ENCODE peak calls at places on chromosomes 1 and 21, in five cellular contexts. One of them, this sample, is unnamed.
A peak's percentile ranks its signal among the peaks of the same experiment; 100 is the strongest.

GRCh38 chr21:20661745-20662470 is 336.3 kb upstream of the NCAM2 start:
- DNase-seq in PC-3: no peak
- DNase-seq in HCT116: no peak
- DNase-seq in ovary: no peak
- DNase-seq in cardiac fibroblast: no peak
- DNase-seq in this sample: no peak

GRCh38 chr1:230044729-230045128 is 22.3 kb upstream of the GALNT2 start:
- DNase-seq in PC-3: no peak
- DNase-seq in HCT116: no peak
- DNase-seq in ovary: no peak
- DNase-seq in cardiac fibroblast: no peak
- DNase-seq in this sample: no peak

GRCh38 chr1:6025269-6026094 is 20.2 kb upstream of the KCNAB2 start:
- DNase-seq in PC-3: no peak
- DNase-seq in HCT116: no peak
- DNase-seq in ovary: no peak
- DNase-seq in cardiac fibroblast: peak; percentile 9
- DNase-seq in this sample: no peak

GRCh38 chr1:222335586-222335985 is 212.3 kb downstream of the HHIPL2 start:
- DNase-seq in PC-3: peak; percentile 55
- DNase-seq in HCT116: no peak
- DNase-seq in ovary: no peak
- DNase-seq in cardiac fibroblast: no peak
- DNase-seq in this sample: no peak

GRCh38 chr1:26353976-26354820 is at the start of gene CRYBG2:
- DNase-seq in PC-3: peak; percentile 90
- DNase-seq in HCT116: peak; percentile 57
- DNase-seq in ovary: no peak
- DNase-seq in cardiac fibroblast: no peak
- DNase-seq in this sample: no peak

GRCh38 chr1:97797403-97798183 is 123.2 kb downstream of the DPYD start:
- DNase-seq in PC-3: no peak
- DNase-seq in HCT116: no peak
- DNase-seq in ovary: no peak
- DNase-seq in cardiac fibroblast: peak; percentile 66
- DNase-seq in this sample: no peak

GRCh38 chr1:9696793-9697192 is 45.3 kb downstream of the PIK3CD start:
- DNase-seq in PC-3: no peak
- DNase-seq in HCT116: no peak
- DNase-seq in ovary: no peak
- DNase-seq in cardiac fibroblast: no peak
- DNase-seq in this sample: no peak

GRCh38 chr1:43822040-43822439 is 111.6 kb upstream of the ARTN start:
- DNase-seq in PC-3: peak; percentile 95
- DNase-seq in HCT116: peak; percentile 90
- DNase-seq in ovary: no peak
- DNase-seq in cardiac fibroblast: peak; percentile 84
- DNase-seq in this sample: peak; percentile 90

GRCh38 chr1:22772054-22772453 is 61.4 kb downstream of the EPHB2 start:
- DNase-seq in PC-3: no peak
- DNase-seq in HCT116: no peak
- DNase-seq in ovary: no peak
- DNase-seq in cardiac fibroblast: no peak
- DNase-seq in this sample: no peak

GRCh38 chr1:242454262-242455051 is 70.0 kb downstream of the PLD5 start:
- DNase-seq in PC-3: peak; percentile 72
- DNase-seq in HCT116: peak; percentile 3
- DNase-seq in ovary: no peak
- DNase-seq in cardiac fibroblast: peak; percentile 41
- DNase-seq in this sample: no peak

GRCh38 chr21:34782666-34783365 is 114.0 kb downstream of the CLIC6 start:
- DNase-seq in PC-3: no peak
- DNase-seq in HCT116: no peak
- DNase-seq in ovary: no peak
- DNase-seq in cardiac fibroblast: no peak
- DNase-seq in this sample: no peak

GRCh38 chr1:15712158-15712557 is 23.9 kb upstream of the SLC25A34 start:
- DNase-seq in PC-3: no peak
- DNase-seq in HCT116: no peak
- DNase-seq in ovary: no peak
- DNase-seq in cardiac fibroblast: no peak
- DNase-seq in this sample: no peak

GRCh38 chr1:223712184-223712855 is at the start of gene CAPN2:
- DNase-seq in PC-3: peak; percentile 96
- DNase-seq in HCT116: no peak
- DNase-seq in ovary: peak; percentile 85
- DNase-seq in cardiac fibroblast: peak; percentile 93
- DNase-seq in this sample: no peak

GRCh38 chr1:30886710-30887428 is 21.7 kb downstream of the SDC3 start:
- DNase-seq in PC-3: no peak
- DNase-seq in HCT116: no peak
- DNase-seq in ovary: no peak
- DNase-seq in cardiac fibroblast: no peak
- DNase-seq in this sample: no peak

GRCh38 chr1:9191216-9191615 is 43.4 kb upstream of the H6PD start:
- DNase-seq in PC-3: no peak
- DNase-seq in HCT116: no peak
- DNase-seq in ovary: no peak
- DNase-seq in cardiac fibroblast: no peak
- DNase-seq in this sample: no peak

GRCh38 chr1:94727846-94728715 is 92.1 kb upstream of the SLC44A3 start:
- DNase-seq in PC-3: peak; percentile 94
- DNase-seq in HCT116: peak; percentile 54
- DNase-seq in ovary: peak; percentile 74
- DNase-seq in cardiac fibroblast: peak; percentile 75
- DNase-seq in this sample: peak; percentile 83

GRCh38 chr1:209601809-209602657 is 18.5 kb downstream of the CAMK1G start:
- DNase-seq in PC-3: peak; percentile 78
- DNase-seq in HCT116: peak; percentile 52
- DNase-seq in ovary: peak; percentile 44
- DNase-seq in cardiac fibroblast: peak; percentile 76
- DNase-seq in this sample: no peak

GRCh38 chr1:204915856-204916485 is 45.3 kb downstream of the NFASC start:
- DNase-seq in PC-3: peak; percentile 54
- DNase-seq in HCT116: no peak
- DNase-seq in ovary: no peak
- DNase-seq in cardiac fibroblast: no peak
- DNase-seq in this sample: no peak

GRCh38 chr1:109895720-109896504 is 14.7 kb upstream of the CSF1 start:
- DNase-seq in PC-3: peak; percentile 54
- DNase-seq in HCT116: no peak
- DNase-seq in ovary: no peak
- DNase-seq in cardiac fibroblast: peak; percentile 80
- DNase-seq in this sample: no peak

GRCh38 chr1:71222668-71223067 is 141.8 kb upstream of the ZRANB2 start:
- DNase-seq in PC-3: peak; percentile 8
- DNase-seq in HCT116: no peak
- DNase-seq in ovary: no peak
- DNase-seq in cardiac fibroblast: no peak
- DNase-seq in this sample: no peak

GRCh38 chr1:103106426-103107321 is 1.6 kb downstream of the COL11A1 start:
- DNase-seq in PC-3: peak; percentile 70
- DNase-seq in HCT116: peak; percentile 0
- DNase-seq in ovary: peak; percentile 10
- DNase-seq in cardiac fibroblast: peak; percentile 58
- DNase-seq in this sample: no peak

GRCh38 chr1:203328714-203329122 is 22.2 kb downstream of the FMOD start:
- DNase-seq in PC-3: peak; percentile 21
- DNase-seq in HCT116: no peak
- DNase-seq in ovary: no peak
- DNase-seq in cardiac fibroblast: peak; percentile 32
- DNase-seq in this sample: no peak

GRCh38 chr1:204077979-204078696 is 5.2 kb downstream of the SOX13 start:
- DNase-seq in PC-3: no peak
- DNase-seq in HCT116: no peak
- DNase-seq in ovary: no peak
- DNase-seq in cardiac fibroblast: peak; percentile 29
- DNase-seq in this sample: no peak

GRCh38 chr1:53541761-53542550 is 82.8 kb downstream of the DMRTB1 start:
- DNase-seq in PC-3: peak; percentile 35
- DNase-seq in HCT116: peak; percentile 13
- DNase-seq in ovary: no peak
- DNase-seq in cardiac fibroblast: peak; percentile 64
- DNase-seq in this sample: peak; percentile 78

GRCh38 chr1:84339503-84339902 is 38.0 kb downstream of the SAMD13 start:
- DNase-seq in PC-3: no peak
- DNase-seq in HCT116: no peak
- DNase-seq in ovary: no peak
- DNase-seq in cardiac fibroblast: peak; percentile 33
- DNase-seq in this sample: no peak

GRCh38 chr1:221039616-221040015 is 160.4 kb downstream of the HLX start:
- DNase-seq in PC-3: peak; percentile 44
- DNase-seq in HCT116: no peak
- DNase-seq in ovary: no peak
- DNase-seq in cardiac fibroblast: peak; percentile 23
- DNase-seq in this sample: peak; percentile 47

GRCh38 chr1:161198877-161199431 is at the start of gene ADAMTS4:
- DNase-seq in PC-3: no peak
- DNase-seq in HCT116: no peak
- DNase-seq in ovary: peak; percentile 85
- DNase-seq in cardiac fibroblast: peak; percentile 91
- DNase-seq in this sample: peak; percentile 81

GRCh38 chr1:30786264-30786991 is 28.9 kb upstream of the LAPTM5 start:
- DNase-seq in PC-3: no peak
- DNase-seq in HCT116: no peak
- DNase-seq in ovary: no peak
- DNase-seq in cardiac fibroblast: no peak
- DNase-seq in this sample: no peak

GRCh38 chr1:154583691-154584212 is 16.2 kb downstream of the CHRNB2 start:
- DNase-seq in PC-3: no peak
- DNase-seq in HCT116: no peak
- DNase-seq in ovary: peak; percentile 63
- DNase-seq in cardiac fibroblast: peak; percentile 74
- DNase-seq in this sample: no peak

GRCh38 chr1:231407537-231408396 is 14.3 kb downstream of the EGLN1 start:
- DNase-seq in PC-3: peak; percentile 65
- DNase-seq in HCT116: no peak
- DNase-seq in ovary: no peak
- DNase-seq in cardiac fibroblast: peak; percentile 57
- DNase-seq in this sample: no peak

GRCh38 chr21:43188181-43188580 is 19.4 kb downstream of the CRYAA start:
- DNase-seq in PC-3: no peak
- DNase-seq in HCT116: no peak
- DNase-seq in ovary: no peak
- DNase-seq in cardiac fibroblast: no peak
- DNase-seq in this sample: no peak

GRCh38 chr1:214617843-214618242 is 14.8 kb downstream of the CENPF start:
- DNase-seq in PC-3: no peak
- DNase-seq in HCT116: no peak
- DNase-seq in ovary: no peak
- DNase-seq in cardiac fibroblast: no peak
- DNase-seq in this sample: no peak

GRCh38 chr1:39272027-39272790 is 67.7 kb downstream of the MACF1 start:
- DNase-seq in PC-3: no peak
- DNase-seq in HCT116: no peak
- DNase-seq in ovary: no peak
- DNase-seq in cardiac fibroblast: peak; percentile 43
- DNase-seq in this sample: no peak

GRCh38 chr1:145871994-145872411 is 13.1 kb upstream of the PIAS3 start:
- DNase-seq in PC-3: no peak
- DNase-seq in HCT116: no peak
- DNase-seq in ovary: no peak
- DNase-seq in cardiac fibroblast: peak; percentile 48
- DNase-seq in this sample: no peak
- TF ChIP-seq CTCF in PC-3: no peak
- TF ChIP-seq CTCF in HCT116: no peak
- TF ChIP-seq CTCF in ovary: no peak
- TF ChIP-seq CTCF in cardiac fibroblast: no peak
- TF ChIP-seq CTCF in this sample: no peak

DNA sequence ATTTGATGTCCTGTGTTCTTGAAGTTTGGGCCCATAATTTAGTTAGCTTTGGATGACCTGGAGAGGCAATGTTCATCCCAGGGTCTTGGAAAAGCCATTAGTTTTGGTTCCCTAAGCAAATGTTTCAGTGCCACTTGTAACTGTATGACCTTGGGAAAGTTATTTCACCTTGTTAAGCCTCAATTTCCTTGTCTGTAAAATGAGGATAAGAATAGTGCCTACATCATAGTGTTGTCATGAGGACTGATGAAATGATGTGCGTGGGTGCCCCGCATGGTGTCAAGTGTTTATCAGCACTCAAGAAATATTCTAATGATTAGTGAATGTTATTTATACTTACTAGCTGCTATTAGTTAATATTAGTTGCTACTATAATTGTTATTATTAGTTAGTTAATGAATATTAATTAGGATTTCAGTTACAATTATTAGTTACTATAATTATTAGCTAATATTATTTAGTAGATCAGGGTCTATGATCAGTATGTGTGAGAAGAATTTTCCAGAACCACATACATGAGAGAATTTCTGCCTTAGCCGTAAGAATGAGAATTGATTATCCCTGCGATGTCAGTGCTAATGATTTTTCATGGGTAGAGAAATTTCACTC is 1.9 kb downstream of the SH3BGR start:
- DNase-seq in PC-3: no peak
- DNase-seq in HCT116: no peak
- DNase-seq in ovary: no peak
- DNase-seq in cardiac fibroblast: no peak
- DNase-seq in this sample: no peak
- H3K4me3 ChIP-seq in PC-3: no peak overlapping the region
- H3K4me3 ChIP-seq in HCT116: no peak overlapping the region
- H3K4me3 ChIP-seq in ovary: no peak overlapping the region
- H3K4me3 ChIP-seq in cardiac fibroblast: no peak overlapping the region
- H3K4me3 ChIP-seq in this sample: no peak overlapping the region

GRCh38 chr21:25639167-25639921 is at the start of gene JAM2:
- DNase-seq in PC-3: no peak
- DNase-seq in HCT116: no peak
- DNase-seq in ovary: peak; percentile 55
- DNase-seq in cardiac fibroblast: peak; percentile 12
- DNase-seq in this sample: no peak
- TF ChIP-seq CTCF in PC-3: no peak
- TF ChIP-seq CTCF in HCT116: no peak
- TF ChIP-seq CTCF in ovary: no peak
- TF ChIP-seq CTCF in cardiac fibroblast: peak; percentile 16
- TF ChIP-seq CTCF in this sample: no peak

DNA sequence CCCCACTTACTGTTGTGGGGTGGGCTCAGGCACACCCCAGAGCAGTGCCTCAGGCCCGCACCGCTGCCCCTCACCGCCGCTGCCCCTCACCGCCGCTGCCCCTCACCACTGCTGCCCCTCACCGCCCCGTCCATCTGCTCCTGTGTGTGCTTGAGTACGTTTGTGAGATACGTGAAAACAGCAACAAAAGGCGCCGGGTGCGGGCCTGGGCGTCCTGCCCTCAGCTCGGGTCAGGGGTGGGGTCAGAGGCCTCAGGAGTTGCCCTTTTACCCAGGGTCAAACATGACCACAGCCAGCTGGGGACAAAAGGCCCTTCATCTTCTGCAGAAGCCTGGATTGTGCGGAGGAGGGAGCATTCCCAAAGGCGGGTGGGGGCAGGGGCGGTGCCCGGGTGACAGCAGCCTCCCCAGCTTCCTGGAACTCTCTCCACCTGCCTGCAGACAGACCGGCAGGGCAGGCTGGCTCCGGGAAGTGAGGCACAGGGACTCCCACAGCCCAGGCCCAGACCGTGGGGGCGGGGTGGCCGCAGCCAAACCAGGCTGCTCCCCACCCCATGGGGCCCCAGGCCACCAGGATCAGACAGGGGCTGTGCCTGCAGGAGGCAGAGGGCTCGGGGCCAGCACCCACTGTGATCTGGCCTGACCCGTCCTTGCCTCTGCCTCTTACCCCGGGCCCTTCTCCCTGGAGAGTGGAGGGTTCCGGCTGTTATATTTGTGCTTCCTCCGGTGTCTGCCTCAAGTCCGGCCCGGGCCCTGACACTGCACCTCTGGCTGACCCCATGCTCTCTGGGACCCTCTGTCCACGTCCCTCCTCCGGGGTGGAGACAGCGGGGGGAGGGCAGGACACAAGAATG is 2.3 kb upstream of the VWA1 start:
- DNase-seq in PC-3: peak; percentile 96
- DNase-seq in HCT116: no peak
- DNase-seq in ovary: peak; percentile 65
- DNase-seq in cardiac fibroblast: peak; percentile 36
- DNase-seq in this sample: no peak
- H3K4me3 ChIP-seq in PC-3: peak overlapping the region; percentile 40
- H3K4me3 ChIP-seq in HCT116: peak overlapping the region; percentile 92
- H3K4me3 ChIP-seq in ovary: no peak overlapping the region
- H3K4me3 ChIP-seq in cardiac fibroblast: no peak overlapping the region
- H3K4me3 ChIP-seq in this sample: no peak overlapping the region

This sample was measured in HFF-Myc.